ENCODE peak calls at places on chromosomes 16 and 17, in eight cellular contexts. Y, O, B, U, V, M, G and F are unnamed samples.

GRCh38 chr16:77585379-77585778 is 136.9 kb upstream of the NUDT7 start:
- DNase-seq in Y (no peak), O (no peak), B (peak; percentile 41), U (no peak), V (no peak), M (no peak), G (no peak), F (peak; percentile 61)

GRCh38 chr17:48579738-48580543 is 1.8 kb upstream of the HOXB4 start:
- DNase-seq in Y (no peak), O (no peak), B (peak; percentile 82), U (no peak), V (no peak), M (no peak), G (no peak), F (no peak)

GRCh38 chr17:43701318-43701743 is 39.6 kb upstream of the MEOX1 start:
- DNase-seq in Y (no peak), O (no peak), B (peak; percentile 76), U (no peak), V (no peak), M (no peak), G (no peak), F (peak; percentile 79)

GRCh38 chr16:5903153-5903552 is 805.6 kb upstream of the EEF2KMT start:
- DNase-seq in Y (no peak), O (no peak), B (no peak), U (no peak), V (no peak), M (no peak), G (no peak), F (no peak)

GRCh38 chr16:17590711-17591654 is 120.2 kb upstream of the XYLT1 start:
- DNase-seq in Y (no peak), O (no peak), B (no peak), U (no peak), V (no peak), M (no peak), G (no peak), F (no peak)

GRCh38 chr17:48728232-48729231 is at the start of gene HOXB13:
- DNase-seq in Y (peak; percentile 44), O (peak; percentile 37), B (peak; percentile 39), U (peak; percentile 95), V (no peak), M (no peak), G (peak; percentile 86), F (peak; percentile 85)

GRCh38 chr16:78605548-78606097 is 506.2 kb downstream of the WWOX start:
- DNase-seq in Y (no peak), O (no peak), B (no peak), U (no peak), V (no peak), M (no peak), G (no peak), F (no peak)

GRCh38 chr17:32746280-32746679 is 130.6 kb downstream of the MYO1D start:
- DNase-seq in Y (no peak), O (no peak), B (no peak), U (no peak), V (no peak), M (no peak), G (no peak), F (no peak)

GRCh38 chr17:67833946-67834631 is 8.8 kb downstream of the BPTF start:
- DNase-seq in Y (no peak), O (no peak), B (no peak), U (no peak), V (no peak), M (no peak), G (no peak), F (no peak)

GRCh38 chr17:59311051-59311468 is 20.4 kb upstream of the YPEL2 start:
- DNase-seq in Y (peak; percentile 22), O (peak; percentile 43), B (peak; percentile 49), U (peak; percentile 44), V (no peak), M (peak; percentile 44), G (peak; percentile 63), F (peak; percentile 58)

GRCh38 chr16:4172070-4172469 is 55.8 kb upstream of the ADCY9 start:
- DNase-seq in Y (no peak), O (no peak), B (peak; percentile 86), U (no peak), V (no peak), M (no peak), G (no peak), F (peak; percentile 35)

GRCh38 chr16:14339694-14340093 is 268.6 kb downstream of the MRTFB start:
- DNase-seq in Y (no peak), O (no peak), B (no peak), U (no peak), V (no peak), M (no peak), G (no peak), F (no peak)

GRCh38 chr16:79278506-79278905 is 322.0 kb downstream of the MAF start:
- DNase-seq in Y (no peak), O (no peak), B (no peak), U (no peak), V (no peak), M (no peak), G (no peak), F (no peak)

GRCh38 chr17:19928299-19928698 is 49.3 kb downstream of the AKAP10 start:
- DNase-seq in Y (no peak), O (no peak), B (peak; percentile 61), U (no peak), V (no peak), M (no peak), G (no peak), F (no peak)

GRCh38 chr17:79749156-79749815 is 18.5 kb downstream of the ENPP7 start:
- DNase-seq in Y (no peak), O (no peak), B (peak; percentile 73), U (no peak), V (no peak), M (no peak), G (no peak), F (peak; percentile 69)

DNA sequence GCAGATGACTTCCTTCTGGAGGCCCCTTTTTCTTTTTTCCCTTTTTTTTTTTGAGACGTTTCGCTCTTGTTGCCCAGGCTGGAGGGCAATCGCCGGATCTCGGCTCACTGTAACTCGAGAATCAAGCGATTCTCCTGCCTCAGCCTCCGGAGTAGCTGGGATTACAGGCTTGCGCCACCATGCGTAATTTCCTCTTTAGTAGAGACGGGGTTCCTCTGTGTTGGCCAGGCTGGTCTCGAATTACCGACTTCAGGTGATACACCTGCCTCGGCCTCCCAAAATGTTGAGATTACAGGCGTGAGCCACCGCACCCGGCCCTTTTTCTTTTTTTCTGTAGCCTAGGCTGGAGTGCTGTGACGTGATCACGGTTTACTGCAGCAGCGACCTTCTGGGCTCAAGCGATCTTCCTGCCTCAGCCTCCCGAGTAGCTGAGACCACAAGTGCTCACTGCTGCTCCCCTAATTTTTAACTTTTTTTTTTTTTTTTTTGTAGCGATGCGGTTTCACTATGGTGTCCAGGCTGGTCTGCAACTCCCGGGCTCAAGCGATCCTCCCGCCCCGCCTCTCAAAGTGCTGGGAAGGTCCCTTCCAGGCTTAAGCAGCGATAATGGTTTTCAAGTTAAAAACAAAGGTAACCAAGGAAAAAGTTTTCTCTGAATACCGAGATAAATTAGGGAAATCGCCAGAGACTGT is 956 bp upstream of the IST1 start:
- DNase-seq in Y (peak; percentile 53), O (peak; percentile 56), B (peak; percentile 76), U (peak; percentile 51), V (peak; percentile 43), M (peak; percentile 42), G (no peak), F (no peak)
- TF ChIP-seq POLR2A in Y (no peak), O (no peak), B (no peak), U (no peak), V (no peak), M (no peak), G (no peak), F (no peak)

DNA sequence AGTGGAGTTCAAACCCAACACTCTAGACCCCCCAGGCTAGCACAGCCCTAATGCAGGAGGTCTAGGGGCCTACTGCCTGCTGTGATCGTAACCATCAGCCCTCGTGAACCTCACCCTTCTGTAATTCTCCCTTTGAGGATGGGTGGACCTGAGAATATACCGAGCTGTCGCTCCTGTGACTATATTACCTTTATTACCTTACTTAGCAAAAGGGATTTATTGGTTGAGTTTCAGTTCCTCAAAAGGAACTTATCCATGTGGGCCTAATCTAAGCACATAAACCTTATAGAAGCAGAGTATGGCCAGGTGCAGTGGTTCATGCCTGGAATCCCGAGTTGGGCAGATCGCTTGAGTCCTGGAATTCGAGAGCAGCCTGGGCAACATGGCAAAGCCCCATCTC is 19.2 kb upstream of the EMP2 start:
- DNase-seq in Y (no peak), O (no peak), B (no peak), U (no peak), V (no peak), M (no peak), G (no peak), F (no peak)
- TF ChIP-seq POLR2A in Y (no peak), O (no peak), B (no peak), U (no peak), V (no peak), M (no peak), G (no peak), F (no peak)

GRCh38 chr17:29927546-29927945 is 2.5 kb downstream of the SSH2 start:
- DNase-seq in Y (no peak), O (no peak), B (no peak), U (no peak), V (no peak), M (no peak), G (no peak), F (no peak)
- TF ChIP-seq POLR2A in Y (no peak), O (no peak), B (no peak), U (no peak), V (no peak), M (no peak), G (no peak), F (no peak)

GRCh38 chr17:75152523-75152922 is 1.8 kb downstream of the JPT1 start:
- DNase-seq in Y (no peak), O (no peak), B (peak; percentile 12), U (no peak), V (no peak), M (no peak), G (no peak), F (no peak)

GRCh38 chr17:75144816-75145511 is 9.3 kb downstream of the JPT1 start:
- DNase-seq in Y (peak; percentile 14), O (no peak), B (no peak), U (no peak), V (no peak), M (no peak), G (no peak), F (no peak)

GRCh38 chr17:75146597-75146996 is 7.7 kb downstream of the JPT1 start:
- DNase-seq in Y (no peak), O (no peak), B (peak; percentile 25), U (no peak), V (no peak), M (no peak), G (no peak), F (no peak)

GRCh38 chr17:75151893-75152292 is 2.4 kb downstream of the JPT1 start:
- DNase-seq in Y (no peak), O (no peak), B (peak; percentile 52), U (no peak), V (no peak), M (no peak), G (no peak), F (no peak)

DNA sequence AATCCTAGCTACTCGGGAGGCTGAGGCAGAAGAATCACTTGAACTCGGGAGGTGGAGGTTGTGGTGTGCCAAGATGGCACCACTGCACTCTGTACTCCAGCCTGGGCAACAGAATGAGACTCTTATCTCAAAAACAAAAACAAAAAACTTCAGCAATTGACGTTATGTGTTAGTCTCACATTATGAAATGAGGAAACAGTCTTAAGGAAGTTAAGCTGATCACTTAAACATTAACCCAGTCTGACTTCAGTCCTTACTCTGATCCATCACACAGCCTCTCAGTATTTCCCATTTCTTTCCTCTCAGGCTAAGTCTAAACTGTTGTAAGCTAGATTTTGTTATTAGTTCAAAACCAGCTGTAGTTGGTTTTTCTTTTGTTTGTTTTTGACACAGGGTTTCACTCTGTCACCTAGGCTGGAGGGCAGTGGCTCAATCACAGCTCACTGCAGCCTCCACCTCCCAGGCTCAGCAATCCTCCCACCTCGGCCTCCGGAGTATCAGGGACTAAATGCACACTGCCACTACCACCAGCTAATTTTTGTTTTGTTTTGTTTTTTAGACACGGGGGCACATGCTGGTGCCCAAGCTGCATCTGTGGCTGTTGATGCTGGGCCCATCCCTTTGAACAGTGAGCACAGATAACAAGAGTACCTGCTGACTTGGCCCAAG is 6.3 kb downstream of the JPT1 start:
- DNase-seq in Y (peak; percentile 3), O (no peak), B (no peak), U (no peak), V (no peak), M (no peak), G (no peak), F (no peak)
- TF ChIP-seq POLR2A in Y (no peak), O (no peak), B (no peak), U (no peak), V (no peak), M (no peak), G (no peak), F (no peak)